ENCODE peak calls at places on chromosome 18, in seven cellular contexts. One of them, this sample, is unnamed.

GRCh38 chr18:72572896-72573295 is 28.8 kb upstream of the CBLN2 start:
- DNase-seq in K562: no peak
- DNase-seq in stomach: no peak
- DNase-seq in SK-N-SH: no peak
- DNase-seq in suprapubic skin: no peak
- DNase-seq in ovary: no peak
- DNase-seq in GM12878: no peak
- DNase-seq in this sample: no peak

GRCh38 chr18:79493211-79493800 is 97.6 kb downstream of the NFATC1 start:
- DNase-seq in K562: no peak
- DNase-seq in stomach: no peak
- DNase-seq in SK-N-SH: no peak
- DNase-seq in suprapubic skin: peak
- DNase-seq in ovary: peak
- DNase-seq in GM12878: no peak
- DNase-seq in this sample: peak

GRCh38 chr18:48264508-48264907 is 144.7 kb downstream of the ZBTB7C start:
- DNase-seq in K562: no peak
- DNase-seq in stomach: no peak
- DNase-seq in SK-N-SH: peak
- DNase-seq in suprapubic skin: no peak
- DNase-seq in ovary: no peak
- DNase-seq in GM12878: no peak
- DNase-seq in this sample: no peak

GRCh38 chr18:79911009-79911870 is 40.2 kb downstream of the SLC66A2 start:
- DNase-seq in K562: no peak
- DNase-seq in stomach: no peak
- DNase-seq in SK-N-SH: no peak
- DNase-seq in suprapubic skin: peak
- DNase-seq in ovary: no peak
- DNase-seq in GM12878: no peak
- DNase-seq in this sample: no peak

GRCh38 chr18:11119962-11120361 is 29.4 kb downstream of the PIEZO2 start:
- DNase-seq in K562: no peak
- DNase-seq in stomach: no peak
- DNase-seq in SK-N-SH: no peak
- DNase-seq in suprapubic skin: no peak
- DNase-seq in ovary: no peak
- DNase-seq in GM12878: no peak
- DNase-seq in this sample: no peak

GRCh38 chr18:33937270-33937816 is 287.4 kb downstream of the NOL4 start:
- DNase-seq in K562: no peak
- DNase-seq in stomach: no peak
- DNase-seq in SK-N-SH: no peak
- DNase-seq in suprapubic skin: no peak
- DNase-seq in ovary: no peak
- DNase-seq in GM12878: peak
- DNase-seq in this sample: no peak

GRCh38 chr18:70337139-70337972 is 48.5 kb downstream of the SOCS6 start:
- DNase-seq in K562: peak
- DNase-seq in stomach: peak
- DNase-seq in SK-N-SH: no peak
- DNase-seq in suprapubic skin: no peak
- DNase-seq in ovary: no peak
- DNase-seq in GM12878: no peak
- DNase-seq in this sample: no peak

GRCh38 chr18:79559121-79559835 is 120.3 kb upstream of the CTDP1 start:
- DNase-seq in K562: no peak
- DNase-seq in stomach: no peak
- DNase-seq in SK-N-SH: no peak
- DNase-seq in suprapubic skin: peak
- DNase-seq in ovary: no peak
- DNase-seq in GM12878: no peak
- DNase-seq in this sample: no peak

GRCh38 chr18:65468881-65469280 is 281.9 kb upstream of the CDH7 start:
- DNase-seq in K562: no peak
- DNase-seq in stomach: no peak
- DNase-seq in SK-N-SH: no peak
- DNase-seq in suprapubic skin: no peak
- DNase-seq in ovary: no peak
- DNase-seq in GM12878: no peak
- DNase-seq in this sample: no peak

GRCh38 chr18:51461956-51462355 is 264.5 kb upstream of the MEX3C start:
- DNase-seq in K562: no peak
- DNase-seq in stomach: no peak
- DNase-seq in SK-N-SH: no peak
- DNase-seq in suprapubic skin: no peak
- DNase-seq in ovary: no peak
- DNase-seq in GM12878: no peak
- DNase-seq in this sample: no peak

GRCh38 chr18:24560511-24560981 is 100.1 kb downstream of the HRH4 start:
- DNase-seq in K562: no peak
- DNase-seq in stomach: no peak
- DNase-seq in SK-N-SH: no peak
- DNase-seq in suprapubic skin: no peak
- DNase-seq in ovary: no peak
- DNase-seq in GM12878: no peak
- DNase-seq in this sample: no peak

GRCh38 chr18:44599409-44599808 is 81.3 kb upstream of the SETBP1 start:
- DNase-seq in K562: no peak
- DNase-seq in stomach: no peak
- DNase-seq in SK-N-SH: no peak
- DNase-seq in suprapubic skin: no peak
- DNase-seq in ovary: peak
- DNase-seq in GM12878: no peak
- DNase-seq in this sample: no peak

GRCh38 chr18:21112140-21112473 is 494 bp upstream of the ROCK1 start:
- DNase-seq in K562: no peak
- DNase-seq in stomach: no peak
- DNase-seq in SK-N-SH: no peak
- DNase-seq in suprapubic skin: peak
- DNase-seq in ovary: no peak
- DNase-seq in GM12878: no peak
- DNase-seq in this sample: no peak

GRCh38 chr18:21991081-21991534 is 178.3 kb upstream of the GATA6 start:
- DNase-seq in K562: no peak
- DNase-seq in stomach: no peak
- DNase-seq in SK-N-SH: no peak
- DNase-seq in suprapubic skin: no peak
- DNase-seq in ovary: no peak
- DNase-seq in GM12878: no peak
- DNase-seq in this sample: no peak

GRCh38 chr18:13235981-13236380 is 17.4 kb downstream of the LDLRAD4 start:
- DNase-seq in K562: no peak
- DNase-seq in stomach: no peak
- DNase-seq in SK-N-SH: no peak
- DNase-seq in suprapubic skin: peak
- DNase-seq in ovary: no peak
- DNase-seq in GM12878: no peak
- DNase-seq in this sample: peak

GRCh38 chr18:11937874-11938478 is 29.9 kb upstream of the MPPE1 start:
- DNase-seq in K562: peak
- DNase-seq in stomach: peak
- DNase-seq in SK-N-SH: peak
- DNase-seq in suprapubic skin: no peak
- DNase-seq in ovary: peak
- DNase-seq in GM12878: peak
- DNase-seq in this sample: peak

GRCh38 chr18:55573386-55573785 is 14.6 kb downstream of the TCF4 start:
- DNase-seq in K562: no peak
- DNase-seq in stomach: no peak
- DNase-seq in SK-N-SH: no peak
- DNase-seq in suprapubic skin: no peak
- DNase-seq in ovary: no peak
- DNase-seq in GM12878: no peak
- DNase-seq in this sample: no peak

DNA sequence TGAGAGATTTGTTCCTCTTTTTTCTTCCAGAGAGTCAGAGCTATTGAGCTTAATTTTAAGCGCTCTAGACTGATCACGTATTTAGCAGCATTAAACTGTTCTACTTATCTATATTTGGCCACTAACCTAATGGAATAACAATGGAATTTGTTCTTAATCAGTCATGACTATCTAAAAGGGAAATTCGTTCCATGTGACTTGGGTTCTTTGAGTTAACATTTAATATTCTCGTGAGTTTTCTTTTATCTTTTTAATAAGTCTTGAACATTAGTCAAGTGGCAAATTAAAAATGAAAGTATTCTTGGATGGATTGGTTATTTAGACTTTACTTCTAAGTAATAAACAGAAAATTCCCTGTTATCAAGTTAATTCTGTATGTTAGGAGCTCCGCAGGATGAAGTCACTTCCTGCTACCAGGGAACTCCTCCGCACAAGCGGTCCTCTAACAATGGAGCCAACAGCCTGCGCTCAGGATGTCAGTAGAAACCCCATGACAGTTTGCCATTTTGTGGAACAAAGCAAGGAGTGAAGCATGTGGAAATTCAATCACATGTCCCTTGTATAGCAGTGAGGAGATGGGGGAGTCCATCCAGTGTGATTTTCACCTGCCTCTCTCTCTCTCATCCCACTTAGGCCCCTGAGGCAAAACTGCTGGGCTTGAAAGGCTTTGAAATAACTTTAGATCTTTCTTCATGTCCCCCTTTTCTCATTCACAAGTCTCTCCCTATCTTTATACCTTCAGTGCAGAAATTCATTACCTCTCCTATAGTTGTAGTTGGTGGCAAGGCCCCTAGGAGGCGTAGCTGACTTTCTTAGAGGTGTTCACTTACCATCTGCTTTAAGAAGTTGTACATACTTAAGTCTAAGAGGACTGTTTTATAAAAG is 138.1 kb downstream of the WDR7 start:
- DNase-seq in K562: peak
- DNase-seq in stomach: no peak
- DNase-seq in SK-N-SH: peak
- DNase-seq in suprapubic skin: no peak
- DNase-seq in ovary: no peak
- DNase-seq in GM12878: no peak
- DNase-seq in this sample: no peak
- H3K27ac ChIP-seq in K562: no peak
- H3K27ac ChIP-seq in stomach: no peak
- H3K27ac ChIP-seq in SK-N-SH: no peak
- H3K27ac ChIP-seq in suprapubic skin: no peak
- H3K27ac ChIP-seq in ovary: no peak
- H3K27ac ChIP-seq in GM12878: no peak
- H3K27ac ChIP-seq in this sample: no peak

GRCh38 chr18:63422087-63422861 is at the start of gene VPS4B:
- DNase-seq in K562: peak
- DNase-seq in stomach: peak
- DNase-seq in SK-N-SH: peak
- DNase-seq in suprapubic skin: peak
- DNase-seq in ovary: peak
- DNase-seq in GM12878: peak
- DNase-seq in this sample: peak
- TF ChIP-seq EP300 in K562: no peak
- TF ChIP-seq EP300 in stomach: no peak
- TF ChIP-seq EP300 in SK-N-SH: no peak
- TF ChIP-seq EP300 in suprapubic skin: no peak
- TF ChIP-seq EP300 in ovary: no peak
- TF ChIP-seq EP300 in GM12878: no peak
- TF ChIP-seq EP300 in this sample: peak

GRCh38 chr18:42954887-42955286 is 160.6 kb downstream of the RIT2 start:
- DNase-seq in K562: no peak
- DNase-seq in stomach: no peak
- DNase-seq in SK-N-SH: no peak
- DNase-seq in suprapubic skin: no peak
- DNase-seq in ovary: no peak
- DNase-seq in GM12878: no peak
- DNase-seq in this sample: no peak
- H3K27ac ChIP-seq in K562: no peak
- H3K27ac ChIP-seq in stomach: no peak
- H3K27ac ChIP-seq in SK-N-SH: no peak
- H3K27ac ChIP-seq in suprapubic skin: no peak
- H3K27ac ChIP-seq in ovary: no peak
- H3K27ac ChIP-seq in GM12878: no peak
- H3K27ac ChIP-seq in this sample: no peak

GRCh38 chr18:45753251-45753650 is 29.3 kb downstream of the SLC14A1 start:
- DNase-seq in K562: no peak
- DNase-seq in stomach: no peak
- DNase-seq in SK-N-SH: no peak
- DNase-seq in suprapubic skin: no peak
- DNase-seq in ovary: no peak
- DNase-seq in GM12878: no peak
- DNase-seq in this sample: no peak

GRCh38 chr18:45760443-45761036 is 36.6 kb downstream of the SLC14A1 start:
- DNase-seq in K562: no peak
- DNase-seq in stomach: no peak
- DNase-seq in SK-N-SH: no peak
- DNase-seq in suprapubic skin: no peak
- DNase-seq in ovary: no peak
- DNase-seq in GM12878: no peak
- DNase-seq in this sample: no peak

GRCh38 chr18:45757005-45757404 is 33.0 kb downstream of the SLC14A1 start:
- DNase-seq in K562: no peak
- DNase-seq in stomach: no peak
- DNase-seq in SK-N-SH: no peak
- DNase-seq in suprapubic skin: no peak
- DNase-seq in ovary: no peak
- DNase-seq in GM12878: no peak
- DNase-seq in this sample: no peak

GRCh38 chr18:45752681-45753080 is 28.7 kb downstream of the SLC14A1 start:
- DNase-seq in K562: no peak
- DNase-seq in stomach: no peak
- DNase-seq in SK-N-SH: no peak
- DNase-seq in suprapubic skin: no peak
- DNase-seq in ovary: no peak
- DNase-seq in GM12878: no peak
- DNase-seq in this sample: no peak

GRCh38 chr18:45755936-45756335 is 32.0 kb downstream of the SLC14A1 start:
- DNase-seq in K562: no peak
- DNase-seq in stomach: peak
- DNase-seq in SK-N-SH: no peak
- DNase-seq in suprapubic skin: no peak
- DNase-seq in ovary: no peak
- DNase-seq in GM12878: no peak
- DNase-seq in this sample: no peak
- TF ChIP-seq EP300 in K562: no peak
- TF ChIP-seq EP300 in stomach: no peak
- TF ChIP-seq EP300 in SK-N-SH: no peak
- TF ChIP-seq EP300 in suprapubic skin: no peak
- TF ChIP-seq EP300 in ovary: no peak
- TF ChIP-seq EP300 in GM12878: no peak
- TF ChIP-seq EP300 in this sample: peak

DNA sequence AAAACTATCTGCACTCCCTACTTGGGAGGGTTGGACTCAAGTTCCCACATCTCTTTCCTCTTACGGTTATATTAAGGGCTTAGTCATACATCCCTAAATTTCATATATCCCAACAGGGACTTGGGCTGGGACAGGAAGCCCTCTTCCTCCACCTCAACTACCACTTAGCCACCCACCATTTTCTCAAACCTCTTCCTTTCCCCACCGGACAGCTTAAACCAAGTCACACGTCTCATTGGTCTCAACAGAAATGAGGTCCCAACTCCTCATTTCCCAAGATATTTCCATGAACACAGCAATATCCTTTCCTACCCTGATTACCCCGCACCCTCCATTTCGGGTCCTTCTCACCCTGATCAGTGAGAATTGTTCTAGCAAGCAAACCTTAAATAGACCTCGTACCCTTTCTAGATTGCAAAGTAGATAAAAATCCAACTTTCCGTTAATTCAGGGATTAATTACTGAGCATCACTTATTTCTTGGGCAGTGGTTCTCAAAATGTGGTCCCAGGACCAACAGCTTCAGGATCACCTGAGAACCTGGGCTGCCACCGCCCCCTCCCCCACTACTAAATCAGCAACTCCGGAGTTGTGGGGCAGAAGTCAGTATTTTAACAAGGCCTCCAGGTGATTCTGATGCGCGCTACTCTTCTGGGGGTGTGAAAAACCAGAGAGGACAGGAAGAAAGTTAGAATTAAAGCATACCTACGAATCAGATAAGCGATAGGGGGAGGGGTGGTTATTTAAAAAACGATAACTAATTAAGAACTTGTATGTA is 548 bp downstream of the ZSCAN30 start:
- DNase-seq in K562: peak
- DNase-seq in stomach: peak
- DNase-seq in SK-N-SH: peak
- DNase-seq in suprapubic skin: no peak
- DNase-seq in ovary: peak
- DNase-seq in GM12878: no peak
- DNase-seq in this sample: no peak
- H3K27ac ChIP-seq in K562: peak
- H3K27ac ChIP-seq in stomach: peak
- H3K27ac ChIP-seq in SK-N-SH: peak
- H3K27ac ChIP-seq in suprapubic skin: peak
- H3K27ac ChIP-seq in ovary: peak
- H3K27ac ChIP-seq in GM12878: peak
- H3K27ac ChIP-seq in this sample: peak